ENCODE peak calls at places on chromosome 15, in eight cellular contexts. One of them, this sample, is unnamed.

GRCh38 chr15:32733276-32733675 is 15.5 kb downstream of the GREM1 start:
- DNase-seq in CD8-positive, alpha-beta memory T cell: no peak
- DNase-seq in mesenchymal stem cell: no peak
- DNase-seq in left lung: no peak
- DNase-seq in AG04450: no peak
- DNase-seq in NCI-H1105: no peak
- DNase-seq in H7: no peak
- DNase-seq in KG1: no peak
- DNase-seq in this sample: no peak

GRCh38 chr15:80854104-80854503 is 74.9 kb downstream of the CEMIP start:
- DNase-seq in KG1: no peak
- DNase-seq in CD8-positive, alpha-beta memory T cell: no peak
- DNase-seq in left lung: no peak
- DNase-seq in NCI-H1105: no peak
- DNase-seq in H7: no peak
- DNase-seq in AG04450: no peak
- DNase-seq in mesenchymal stem cell: no peak
- DNase-seq in this sample: peak

GRCh38 chr15:51341366-51342248 is at the start of gene GLDN:
- DNase-seq in H7: peak
- DNase-seq in left lung: peak
- DNase-seq in AG04450: no peak
- DNase-seq in KG1: no peak
- DNase-seq in mesenchymal stem cell: peak
- DNase-seq in NCI-H1105: no peak
- DNase-seq in CD8-positive, alpha-beta memory T cell: no peak
- DNase-seq in this sample: peak

GRCh38 chr15:62068071-62068786 is 1.5 kb downstream of the C2CD4A start:
- DNase-seq in CD8-positive, alpha-beta memory T cell: peak
- DNase-seq in NCI-H1105: no peak
- DNase-seq in KG1: no peak
- DNase-seq in H7: peak
- DNase-seq in mesenchymal stem cell: peak
- DNase-seq in AG04450: no peak
- DNase-seq in left lung: peak
- DNase-seq in this sample: peak

GRCh38 chr15:70856177-70856883 is 2.4 kb upstream of the LARP6 start:
- DNase-seq in CD8-positive, alpha-beta memory T cell: no peak
- DNase-seq in mesenchymal stem cell: no peak
- DNase-seq in AG04450: no peak
- DNase-seq in NCI-H1105: no peak
- DNase-seq in KG1: no peak
- DNase-seq in H7: no peak
- DNase-seq in left lung: no peak
- DNase-seq in this sample: no peak

GRCh38 chr15:25498835-25499234 is 60.0 kb upstream of the UBE3A start:
- DNase-seq in NCI-H1105: no peak
- DNase-seq in left lung: no peak
- DNase-seq in mesenchymal stem cell: no peak
- DNase-seq in CD8-positive, alpha-beta memory T cell: no peak
- DNase-seq in KG1: no peak
- DNase-seq in AG04450: no peak
- DNase-seq in H7: no peak
- DNase-seq in this sample: no peak

GRCh38 chr15:61282661-61283060 is 53.6 kb upstream of the RORA start:
- DNase-seq in NCI-H1105: no peak
- DNase-seq in H7: no peak
- DNase-seq in AG04450: no peak
- DNase-seq in CD8-positive, alpha-beta memory T cell: no peak
- DNase-seq in KG1: no peak
- DNase-seq in left lung: no peak
- DNase-seq in mesenchymal stem cell: no peak
- DNase-seq in this sample: no peak

GRCh38 chr15:83516935-83517334 is 69.8 kb downstream of the SH3GL3 start:
- DNase-seq in CD8-positive, alpha-beta memory T cell: no peak
- DNase-seq in left lung: no peak
- DNase-seq in AG04450: no peak
- DNase-seq in NCI-H1105: no peak
- DNase-seq in KG1: no peak
- DNase-seq in mesenchymal stem cell: peak
- DNase-seq in H7: no peak
- DNase-seq in this sample: no peak

GRCh38 chr15:98650871-98651481 is 2.6 kb downstream of the IGF1R start:
- DNase-seq in CD8-positive, alpha-beta memory T cell: no peak
- DNase-seq in KG1: no peak
- DNase-seq in left lung: no peak
- DNase-seq in mesenchymal stem cell: peak
- DNase-seq in NCI-H1105: no peak
- DNase-seq in H7: no peak
- DNase-seq in AG04450: no peak
- DNase-seq in this sample: peak

GRCh38 chr15:92809064-92809879 is 90.9 kb upstream of the CHD2 start:
- DNase-seq in H7: peak
- DNase-seq in AG04450: peak
- DNase-seq in CD8-positive, alpha-beta memory T cell: peak
- DNase-seq in KG1: peak
- DNase-seq in NCI-H1105: peak
- DNase-seq in mesenchymal stem cell: peak
- DNase-seq in left lung: peak
- DNase-seq in this sample: peak

GRCh38 chr15:100100926-100101325 is 240.8 kb downstream of the ADAMTS17 start:
- DNase-seq in CD8-positive, alpha-beta memory T cell: no peak
- DNase-seq in AG04450: no peak
- DNase-seq in NCI-H1105: no peak
- DNase-seq in H7: no peak
- DNase-seq in mesenchymal stem cell: no peak
- DNase-seq in left lung: no peak
- DNase-seq in KG1: no peak
- DNase-seq in this sample: no peak

GRCh38 chr15:68200016-68200861 is 4.9 kb downstream of the CALML4 start:
- DNase-seq in mesenchymal stem cell: no peak
- DNase-seq in H7: peak
- DNase-seq in AG04450: no peak
- DNase-seq in left lung: no peak
- DNase-seq in NCI-H1105: no peak
- DNase-seq in KG1: no peak
- DNase-seq in CD8-positive, alpha-beta memory T cell: no peak
- DNase-seq in this sample: peak

GRCh38 chr15:59644757-59645156 is 12.6 kb downstream of the GTF2A2 start:
- DNase-seq in AG04450: no peak
- DNase-seq in NCI-H1105: no peak
- DNase-seq in CD8-positive, alpha-beta memory T cell: no peak
- DNase-seq in left lung: no peak
- DNase-seq in mesenchymal stem cell: no peak
- DNase-seq in KG1: no peak
- DNase-seq in H7: no peak
- DNase-seq in this sample: no peak

GRCh38 chr15:36964626-36965025 is 135.7 kb downstream of the MEIS2 start:
- DNase-seq in AG04450: no peak
- DNase-seq in KG1: no peak
- DNase-seq in mesenchymal stem cell: no peak
- DNase-seq in left lung: no peak
- DNase-seq in CD8-positive, alpha-beta memory T cell: no peak
- DNase-seq in H7: no peak
- DNase-seq in NCI-H1105: no peak
- DNase-seq in this sample: no peak

GRCh38 chr15:43376017-43376705 is 5.3 kb downstream of the TUBGCP4 start:
- DNase-seq in AG04450: no peak
- DNase-seq in KG1: no peak
- DNase-seq in H7: peak
- DNase-seq in left lung: no peak
- DNase-seq in mesenchymal stem cell: peak
- DNase-seq in CD8-positive, alpha-beta memory T cell: no peak
- DNase-seq in NCI-H1105: no peak
- DNase-seq in this sample: peak

This sample was measured in fibroblast of villous mesenchyme.